ENCODE peak calls at places on chromosomes 12 and 14, in eight cellular contexts. One of them, this sample, is unnamed.

GRCh38 chr12:12693111-12693671 is 2.8 kb downstream of the GPR19 start:
- DNase-seq in NCI-H2081: no peak
- DNase-seq in CD8-positive, alpha-beta memory T cell: no peak
- DNase-seq in KBM-7: no peak
- DNase-seq in fibroblast of lung: no peak
- DNase-seq in NCI-H1417: no peak
- DNase-seq in Caco-2: no peak
- DNase-seq in stimulated activated CD4-positive, alpha-beta T cell treated with anti-CD3 and anti-CD28 coated beads, Interleukin-15, amount 100 ng/mL, for 24 hours: no peak
- DNase-seq in this sample: no peak

GRCh38 chr14:104598461-104599273 is 5.9 kb downstream of the TMEM179 start:
- DNase-seq in NCI-H1417: no peak
- DNase-seq in stimulated activated CD4-positive, alpha-beta T cell treated with anti-CD3 and anti-CD28 coated beads, Interleukin-15, amount 100 ng/mL, for 24 hours: no peak
- DNase-seq in NCI-H2081: no peak
- DNase-seq in fibroblast of lung: no peak
- DNase-seq in CD8-positive, alpha-beta memory T cell: no peak
- DNase-seq in Caco-2: peak
- DNase-seq in KBM-7: no peak
- DNase-seq in this sample: no peak

GRCh38 chr12:121883315-121883660 is 5.3 kb upstream of the PSMD9 start:
- DNase-seq in KBM-7: no peak
- DNase-seq in NCI-H2081: no peak
- DNase-seq in fibroblast of lung: no peak
- DNase-seq in Caco-2: no peak
- DNase-seq in stimulated activated CD4-positive, alpha-beta T cell treated with anti-CD3 and anti-CD28 coated beads, Interleukin-15, amount 100 ng/mL, for 24 hours: no peak
- DNase-seq in CD8-positive, alpha-beta memory T cell: no peak
- DNase-seq in NCI-H1417: peak
- DNase-seq in this sample: no peak

GRCh38 chr14:23590198-23590597 is 11.6 kb upstream of the JPH4 start:
- DNase-seq in NCI-H2081: no peak
- DNase-seq in stimulated activated CD4-positive, alpha-beta T cell treated with anti-CD3 and anti-CD28 coated beads, Interleukin-15, amount 100 ng/mL, for 24 hours: no peak
- DNase-seq in NCI-H1417: no peak
- DNase-seq in Caco-2: no peak
- DNase-seq in KBM-7: no peak
- DNase-seq in CD8-positive, alpha-beta memory T cell: no peak
- DNase-seq in fibroblast of lung: no peak
- DNase-seq in this sample: no peak

GRCh38 chr12:65280306-65280705 is 1.8 kb downstream of the MSRB3 start:
- DNase-seq in NCI-H1417: no peak
- DNase-seq in Caco-2: no peak
- DNase-seq in NCI-H2081: no peak
- DNase-seq in CD8-positive, alpha-beta memory T cell: no peak
- DNase-seq in fibroblast of lung: peak
- DNase-seq in stimulated activated CD4-positive, alpha-beta T cell treated with anti-CD3 and anti-CD28 coated beads, Interleukin-15, amount 100 ng/mL, for 24 hours: no peak
- DNase-seq in KBM-7: no peak
- DNase-seq in this sample: no peak

GRCh38 chr12:57069522-57069921 is 9.1 kb downstream of the NEMP1 start:
- DNase-seq in CD8-positive, alpha-beta memory T cell: peak
- DNase-seq in NCI-H2081: peak
- DNase-seq in KBM-7: peak
- DNase-seq in stimulated activated CD4-positive, alpha-beta T cell treated with anti-CD3 and anti-CD28 coated beads, Interleukin-15, amount 100 ng/mL, for 24 hours: peak
- DNase-seq in NCI-H1417: peak
- DNase-seq in Caco-2: peak
- DNase-seq in fibroblast of lung: peak
- DNase-seq in this sample: peak

GRCh38 chr12:57611116-57611809 is at the start of gene ARHGEF25:
- DNase-seq in KBM-7: peak
- DNase-seq in NCI-H2081: peak
- DNase-seq in CD8-positive, alpha-beta memory T cell: no peak
- DNase-seq in fibroblast of lung: peak
- DNase-seq in Caco-2: no peak
- DNase-seq in NCI-H1417: peak
- DNase-seq in stimulated activated CD4-positive, alpha-beta T cell treated with anti-CD3 and anti-CD28 coated beads, Interleukin-15, amount 100 ng/mL, for 24 hours: peak
- DNase-seq in this sample: peak

GRCh38 chr12:51749201-51749985 is 99.1 kb downstream of the FIGNL2 start:
- DNase-seq in KBM-7: no peak
- DNase-seq in fibroblast of lung: no peak
- DNase-seq in CD8-positive, alpha-beta memory T cell: no peak
- DNase-seq in NCI-H1417: no peak
- DNase-seq in NCI-H2081: no peak
- DNase-seq in Caco-2: no peak
- DNase-seq in stimulated activated CD4-positive, alpha-beta T cell treated with anti-CD3 and anti-CD28 coated beads, Interleukin-15, amount 100 ng/mL, for 24 hours: no peak
- DNase-seq in this sample: no peak

GRCh38 chr12:52183971-52184370 is 7.8 kb downstream of the KRT80 start:
- DNase-seq in NCI-H1417: no peak
- DNase-seq in stimulated activated CD4-positive, alpha-beta T cell treated with anti-CD3 and anti-CD28 coated beads, Interleukin-15, amount 100 ng/mL, for 24 hours: no peak
- DNase-seq in fibroblast of lung: no peak
- DNase-seq in KBM-7: no peak
- DNase-seq in CD8-positive, alpha-beta memory T cell: no peak
- DNase-seq in Caco-2: no peak
- DNase-seq in NCI-H2081: no peak
- DNase-seq in this sample: no peak

GRCh38 chr14:57987051-57987450 is 121.2 kb upstream of the SLC35F4 start:
- DNase-seq in NCI-H2081: no peak
- DNase-seq in Caco-2: no peak
- DNase-seq in NCI-H1417: no peak
- DNase-seq in CD8-positive, alpha-beta memory T cell: no peak
- DNase-seq in stimulated activated CD4-positive, alpha-beta T cell treated with anti-CD3 and anti-CD28 coated beads, Interleukin-15, amount 100 ng/mL, for 24 hours: no peak
- DNase-seq in fibroblast of lung: no peak
- DNase-seq in KBM-7: no peak
- DNase-seq in this sample: no peak

GRCh38 chr12:90896164-90896563 is 58.8 kb downstream of the CCER1 start:
- DNase-seq in NCI-H1417: no peak
- DNase-seq in NCI-H2081: no peak
- DNase-seq in fibroblast of lung: peak
- DNase-seq in stimulated activated CD4-positive, alpha-beta T cell treated with anti-CD3 and anti-CD28 coated beads, Interleukin-15, amount 100 ng/mL, for 24 hours: no peak
- DNase-seq in KBM-7: no peak
- DNase-seq in Caco-2: no peak
- DNase-seq in CD8-positive, alpha-beta memory T cell: no peak
- DNase-seq in this sample: no peak

GRCh38 chr12:57258977-57259970 is 8.3 kb upstream of the STAC3 start:
- DNase-seq in NCI-H2081: no peak
- DNase-seq in CD8-positive, alpha-beta memory T cell: no peak
- DNase-seq in NCI-H1417: no peak
- DNase-seq in stimulated activated CD4-positive, alpha-beta T cell treated with anti-CD3 and anti-CD28 coated beads, Interleukin-15, amount 100 ng/mL, for 24 hours: no peak
- DNase-seq in KBM-7: no peak
- DNase-seq in Caco-2: no peak
- DNase-seq in fibroblast of lung: peak
- DNase-seq in this sample: no peak

GRCh38 chr12:69523433-69524330 is 53.5 kb downstream of the FRS2 start:
- DNase-seq in fibroblast of lung: no peak
- DNase-seq in KBM-7: no peak
- DNase-seq in NCI-H2081: no peak
- DNase-seq in Caco-2: no peak
- DNase-seq in stimulated activated CD4-positive, alpha-beta T cell treated with anti-CD3 and anti-CD28 coated beads, Interleukin-15, amount 100 ng/mL, for 24 hours: no peak
- DNase-seq in NCI-H1417: no peak
- DNase-seq in CD8-positive, alpha-beta memory T cell: no peak
- DNase-seq in this sample: no peak

GRCh38 chr14:62807636-62808035 is 237.6 kb downstream of the KCNH5 start:
- DNase-seq in CD8-positive, alpha-beta memory T cell: no peak
- DNase-seq in fibroblast of lung: no peak
- DNase-seq in stimulated activated CD4-positive, alpha-beta T cell treated with anti-CD3 and anti-CD28 coated beads, Interleukin-15, amount 100 ng/mL, for 24 hours: no peak
- DNase-seq in NCI-H2081: no peak
- DNase-seq in KBM-7: no peak
- DNase-seq in NCI-H1417: no peak
- DNase-seq in Caco-2: no peak
- DNase-seq in this sample: no peak

GRCh38 chr12:6532051-6532926 is 2.0 kb upstream of the GAPDH start:
- DNase-seq in NCI-H1417: peak
- DNase-seq in fibroblast of lung: peak
- DNase-seq in NCI-H2081: peak
- DNase-seq in KBM-7: peak
- DNase-seq in CD8-positive, alpha-beta memory T cell: peak
- DNase-seq in Caco-2: peak
- DNase-seq in stimulated activated CD4-positive, alpha-beta T cell treated with anti-CD3 and anti-CD28 coated beads, Interleukin-15, amount 100 ng/mL, for 24 hours: peak
- DNase-seq in this sample: peak

GRCh38 chr14:99704037-99704436 is 19.9 kb downstream of the CYP46A1 start:
- DNase-seq in KBM-7: no peak
- DNase-seq in fibroblast of lung: no peak
- DNase-seq in NCI-H2081: no peak
- DNase-seq in CD8-positive, alpha-beta memory T cell: no peak
- DNase-seq in stimulated activated CD4-positive, alpha-beta T cell treated with anti-CD3 and anti-CD28 coated beads, Interleukin-15, amount 100 ng/mL, for 24 hours: no peak
- DNase-seq in NCI-H1417: no peak
- DNase-seq in Caco-2: no peak
- DNase-seq in this sample: no peak

GRCh38 chr12:71947645-71948105 is 9.0 kb downstream of the TPH2 start:
- DNase-seq in fibroblast of lung: peak
- DNase-seq in stimulated activated CD4-positive, alpha-beta T cell treated with anti-CD3 and anti-CD28 coated beads, Interleukin-15, amount 100 ng/mL, for 24 hours: no peak
- DNase-seq in KBM-7: no peak
- DNase-seq in Caco-2: peak
- DNase-seq in NCI-H1417: peak
- DNase-seq in NCI-H2081: peak
- DNase-seq in CD8-positive, alpha-beta memory T cell: no peak
- DNase-seq in this sample: peak

GRCh38 chr14:75979641-75980422 is 2.0 kb downstream of the TGFB3 start:
- DNase-seq in CD8-positive, alpha-beta memory T cell: no peak
- DNase-seq in NCI-H2081: no peak
- DNase-seq in fibroblast of lung: no peak
- DNase-seq in NCI-H1417: no peak
- DNase-seq in Caco-2: no peak
- DNase-seq in stimulated activated CD4-positive, alpha-beta T cell treated with anti-CD3 and anti-CD28 coated beads, Interleukin-15, amount 100 ng/mL, for 24 hours: no peak
- DNase-seq in KBM-7: no peak
- DNase-seq in this sample: no peak

GRCh38 chr12:50174971-50175715 is 8.0 kb upstream of the CERS5 start:
- DNase-seq in CD8-positive, alpha-beta memory T cell: peak
- DNase-seq in fibroblast of lung: peak
- DNase-seq in stimulated activated CD4-positive, alpha-beta T cell treated with anti-CD3 and anti-CD28 coated beads, Interleukin-15, amount 100 ng/mL, for 24 hours: no peak
- DNase-seq in Caco-2: no peak
- DNase-seq in NCI-H1417: peak
- DNase-seq in NCI-H2081: peak
- DNase-seq in KBM-7: peak
- DNase-seq in this sample: peak

GRCh38 chr14:105502446-105503295 is 11.6 kb downstream of the TEDC1 start:
- DNase-seq in fibroblast of lung: no peak
- DNase-seq in Caco-2: no peak
- DNase-seq in NCI-H2081: no peak
- DNase-seq in CD8-positive, alpha-beta memory T cell: no peak
- DNase-seq in stimulated activated CD4-positive, alpha-beta T cell treated with anti-CD3 and anti-CD28 coated beads, Interleukin-15, amount 100 ng/mL, for 24 hours: no peak
- DNase-seq in KBM-7: no peak
- DNase-seq in NCI-H1417: no peak
- DNase-seq in this sample: no peak